ENCODE peak calls at places on chromosomes 16 and 17, in eight cellular contexts. G is naive thymus-derived CD4-positive, alpha-beta T cell; H is SJCRH30; A is left ventricle myocardium inferior; B is Panc1; F is keratinocyte; D is lung; E is lower lobe of right lung. S is an unnamed sample.

GRCh38 chr17:44191941-44192496 is 5.2 kb downstream of the TMUB2 start:
- DNase-seq in G (no peak), H (no peak), A (no peak), B (no peak), F (no peak), D (no peak), E (no peak), S (no peak)

GRCh38 chr17:78969865-78970264 is 9.9 kb downstream of the LGALS3BP start:
- DNase-seq in G (no peak), H (no peak), A (no peak), B (no peak), F (no peak), D (no peak), E (no peak), S (no peak)

GRCh38 chr17:44591223-44591622 is 33.9 kb downstream of the FZD2 start:
- DNase-seq in G (no peak), H (no peak), A (no peak), B (no peak), F (no peak), D (no peak), E (no peak), S (no peak)

GRCh38 chr16:87553174-87553573 is 49.1 kb upstream of the JPH3 start:
- DNase-seq in G (no peak), H (no peak), A (no peak), B (no peak), F (no peak), D (no peak), E (peak; percentile 36), S (no peak)

GRCh38 chr16:87709677-87710076 is 56.1 kb downstream of the KLHDC4 start:
- DNase-seq in G (no peak), H (no peak), A (no peak), B (no peak), F (no peak), D (no peak), E (no peak), S (no peak)

GRCh38 chr16:75931970-75932369 is 205.7 kb upstream of the CPHXL start:
- DNase-seq in G (no peak), H (no peak), A (no peak), B (no peak), F (no peak), D (no peak), E (no peak), S (no peak)

GRCh38 chr17:76831316-76831715 is 36.9 kb upstream of the MGAT5B start:
- DNase-seq in G (no peak), H (no peak), A (no peak), B (no peak), F (no peak), D (no peak), E (no peak), S (no peak)

GRCh38 chr16:87303431-87303930 is 13.7 kb downstream of the C16orf95 start:
- DNase-seq in G (no peak), H (no peak), A (no peak), B (no peak), F (no peak), D (no peak), E (no peak), S (no peak)

GRCh38 chr16:12060751-12061150 is 84.2 kb downstream of the SNX29 start:
- DNase-seq in G (no peak), H (no peak), A (no peak), B (no peak), F (no peak), D (no peak), E (peak; percentile 25), S (no peak)
- H3K27ac ChIP-seq in G (no peak overlapping the region), H (no peak overlapping the region), A (peak overlapping the region; percentile 86), B (no peak overlapping the region), F (no peak overlapping the region), D (peak overlapping the region; percentile 74), E (no peak overlapping the region), S (no peak overlapping the region)

DNA sequence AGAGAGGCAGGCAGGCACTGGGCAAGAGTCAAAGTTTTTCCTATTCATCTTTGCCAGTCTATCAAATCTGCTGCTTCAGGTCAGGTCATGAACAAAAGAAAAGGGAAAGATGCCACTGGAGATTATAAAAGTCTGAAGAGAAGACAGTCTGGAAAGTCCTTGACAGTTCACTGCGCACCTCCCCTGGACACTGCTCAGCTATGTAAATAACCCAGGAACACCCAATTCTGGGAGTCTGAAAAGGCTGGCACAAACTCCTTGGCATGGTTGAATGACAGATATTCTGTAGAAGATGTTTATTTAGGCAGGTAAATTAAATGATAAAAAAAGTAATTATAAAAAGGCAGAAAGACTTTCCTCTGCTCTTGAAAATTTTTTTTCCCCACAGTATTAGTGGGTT is 5.2 kb upstream of the CORO6 start:
- DNase-seq in G (no peak), H (no peak), A (no peak), B (no peak), F (no peak), D (no peak), E (no peak), S (no peak)
- H3K27ac ChIP-seq in G (no peak overlapping the region), H (no peak overlapping the region), A (peak overlapping the region; percentile 55), B (no peak overlapping the region), F (no peak overlapping the region), D (no peak overlapping the region), E (no peak overlapping the region), S (no peak overlapping the region)

DNA sequence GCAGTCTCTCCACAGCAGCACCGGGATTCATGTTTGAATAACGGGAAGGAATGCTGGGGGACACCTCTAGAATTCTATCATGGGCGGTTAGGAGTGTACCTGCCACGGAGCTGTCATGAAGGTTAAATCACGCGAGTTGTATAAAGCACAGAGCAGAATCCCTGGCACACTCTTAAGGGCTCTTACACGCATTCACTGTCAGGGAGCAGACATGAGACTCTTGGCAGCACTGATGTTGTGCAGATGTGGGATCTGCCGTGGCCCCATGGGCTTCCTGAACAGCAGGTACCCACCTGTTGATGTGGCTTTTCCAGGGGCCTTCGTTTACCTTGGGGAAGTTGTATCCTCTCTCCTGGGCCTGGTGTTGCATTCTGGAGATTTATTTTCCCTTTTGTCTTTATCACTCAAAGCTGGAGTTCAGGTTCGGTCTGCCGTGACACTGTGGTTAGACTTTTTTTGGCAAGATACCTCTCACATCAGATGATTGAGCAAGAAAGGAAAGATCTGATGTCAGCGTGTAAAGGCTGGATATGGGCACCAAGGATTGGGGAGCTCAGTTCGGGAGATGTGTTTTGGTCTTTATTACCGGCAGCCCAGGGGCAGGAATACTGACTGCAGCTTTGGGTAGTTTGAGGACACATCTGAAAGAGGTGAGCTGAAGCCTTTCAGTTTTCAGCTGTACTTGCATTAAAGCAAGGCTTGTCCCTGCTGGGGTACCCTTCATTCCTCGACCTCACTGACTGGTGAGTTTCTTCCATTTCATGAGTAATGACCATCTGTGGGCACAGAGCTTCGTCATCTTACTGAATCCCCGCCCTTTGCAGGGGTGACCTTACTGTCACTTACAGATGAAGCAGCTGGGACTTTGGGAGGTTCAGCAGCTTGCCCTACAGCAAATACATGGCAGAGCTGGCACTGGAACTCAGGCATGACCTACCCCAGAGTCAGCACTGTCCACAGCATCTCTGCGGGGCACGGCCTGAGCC is 19.3 kb downstream of the KNOP1 start:
- DNase-seq in G (no peak), H (no peak), A (no peak), B (no peak), F (no peak), D (no peak), E (no peak), S (no peak)
- H3K27ac ChIP-seq in G (peak overlapping the region; percentile 46), H (no peak overlapping the region), A (peak overlapping the region; percentile 88), B (no peak overlapping the region), F (no peak overlapping the region), D (peak overlapping the region; percentile 24), E (no peak overlapping the region), S (no peak overlapping the region)

GRCh38 chr17:57089391-57089790 is 4.3 kb downstream of the AKAP1 start:
- DNase-seq in G (no peak), H (no peak), A (no peak), B (no peak), F (no peak), D (no peak), E (no peak), S (no peak)

GRCh38 chr17:57091186-57091618 is 6.2 kb downstream of the AKAP1 start:
- DNase-seq in G (no peak), H (no peak), A (peak; percentile 81), B (no peak), F (no peak), D (no peak), E (no peak), S (no peak)

GRCh38 chr17:57092171-57092570 is 7.1 kb downstream of the AKAP1 start:
- DNase-seq in G (no peak), H (no peak), A (no peak), B (no peak), F (no peak), D (no peak), E (no peak), S (no peak)

GRCh38 chr17:57092779-57093178 is 7.7 kb downstream of the AKAP1 start:
- DNase-seq in G (no peak), H (no peak), A (no peak), B (no peak), F (no peak), D (no peak), E (no peak), S (no peak)

GRCh38 chr17:57090560-57091185 is 5.6 kb downstream of the AKAP1 start:
- DNase-seq in G (no peak), H (no peak), A (no peak), B (no peak), F (no peak), D (no peak), E (no peak), S (no peak)
- H3K27ac ChIP-seq in G (no peak overlapping the region), H (no peak overlapping the region), A (peak overlapping the region; percentile 94), B (no peak overlapping the region), F (no peak overlapping the region), D (peak overlapping the region; percentile 70), E (peak overlapping the region; percentile 58), S (no peak overlapping the region)

GRCh38 chr17:4786516-4786915 is 352 bp upstream of the VMO1 start:
- DNase-seq in G (no peak), H (no peak), A (no peak), B (no peak), F (no peak), D (no peak), E (no peak), S (no peak)
- H3K27ac ChIP-seq in G (no peak overlapping the region), H (no peak overlapping the region), A (no peak overlapping the region), B (no peak overlapping the region), F (no peak overlapping the region), D (no peak overlapping the region), E (no peak overlapping the region), S (no peak overlapping the region)

GRCh38 chr17:17056167-17056562 is 13.9 kb downstream of the MPRIP start:
- DNase-seq in G (no peak), H (no peak), A (no peak), B (no peak), F (no peak), D (no peak), E (peak; percentile 59), S (no peak)
- H3K27ac ChIP-seq in G (no peak overlapping the region), H (no peak overlapping the region), A (peak overlapping the region; percentile 82), B (no peak overlapping the region), F (peak overlapping the region; percentile 71), D (peak overlapping the region; percentile 87), E (peak overlapping the region; percentile 26), S (peak overlapping the region; percentile 64)

GRCh38 chr16:19760336-19761060 is 42.4 kb downstream of the IQCK start:
- DNase-seq in G (no peak), H (no peak), A (no peak), B (no peak), F (no peak), D (no peak), E (no peak), S (no peak)
- H3K27ac ChIP-seq in G (no peak overlapping the region), H (no peak overlapping the region), A (peak overlapping the region; percentile 80), B (no peak overlapping the region), F (no peak overlapping the region), D (no peak overlapping the region), E (no peak overlapping the region), S (no peak overlapping the region)

DNA sequence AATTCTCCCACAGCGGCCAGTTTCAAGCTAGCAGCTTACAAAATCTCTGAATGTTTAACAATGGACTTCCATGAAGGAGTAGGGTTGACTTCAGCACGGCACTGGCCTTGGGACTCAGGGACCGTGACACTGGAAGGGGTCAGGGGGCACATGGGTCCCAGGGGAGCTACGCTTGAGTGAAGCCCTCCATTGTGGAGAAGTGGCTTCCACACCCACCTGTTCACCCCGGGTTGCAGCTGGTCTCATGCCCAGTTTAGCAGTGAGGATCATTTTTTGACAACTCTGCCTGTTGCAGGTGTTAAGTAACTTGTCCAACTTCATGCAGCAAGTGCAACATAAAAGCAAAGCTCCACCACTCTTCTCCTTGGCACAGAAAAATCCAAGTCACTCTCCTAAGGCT is 510.2 kb downstream of the CDH13 start:
- DNase-seq in G (no peak), H (peak; percentile 41), A (no peak), B (no peak), F (no peak), D (no peak), E (no peak), S (no peak)
- H3K27ac ChIP-seq in G (no peak overlapping the region), H (peak overlapping the region; percentile 76), A (no peak overlapping the region), B (no peak overlapping the region), F (no peak overlapping the region), D (peak overlapping the region; percentile 60), E (peak overlapping the region; percentile 3), S (no peak overlapping the region)

S was measured in epithelial cell of prostate.